ENCODE peak calls at places on chromosomes 3 and 15, in four cellular contexts. P is IMR-90, K is Karpas-422, H is astrocyte. S is an unnamed sample.

GRCh38 chr3:184361532-184361931 is at the start of the genes CLCN2 and POLR2H:
- DNase-seq in K (peak; percentile 92), P (peak; percentile 33), H (no peak), S (peak; percentile 87)

GRCh38 chr15:38828031-38828532 is 263.5 kb upstream of the RASGRP1 start:
- DNase-seq in H (peak; percentile 62), P (peak; percentile 23), K (peak; percentile 23), S (no peak)

GRCh38 chr15:44492040-44492439 is 44.9 kb upstream of the EIF3J start:
- DNase-seq in H (no peak), K (no peak), P (no peak), S (no peak)

GRCh38 chr15:100873029-100873677 is 6.5 kb upstream of the ALDH1A3 start:
- DNase-seq in H (peak; percentile 61), K (peak; percentile 86), P (peak; percentile 87), S (peak; percentile 96)

GRCh38 chr15:76973362-76973743 is 21.6 kb upstream of the PSTPIP1 start:
- DNase-seq in P (peak; percentile 20), H (no peak), K (peak; percentile 89), S (peak; percentile 25)

GRCh38 chr3:188217681-188218080 is 63.7 kb downstream of the LPP start:
- DNase-seq in H (no peak), K (no peak), P (no peak), S (no peak)

GRCh38 chr3:15601399-15602145 is at the start of the genes BTD and HACL1:
- DNase-seq in H (peak; percentile 98), K (peak; percentile 100), P (peak; percentile 99), S (peak; percentile 99)

GRCh38 chr3:57597973-57598351 is 818 bp upstream of the ARF4 start:
- DNase-seq in H (no peak), K (no peak), P (peak; percentile 45), S (peak; percentile 69)

DNA sequence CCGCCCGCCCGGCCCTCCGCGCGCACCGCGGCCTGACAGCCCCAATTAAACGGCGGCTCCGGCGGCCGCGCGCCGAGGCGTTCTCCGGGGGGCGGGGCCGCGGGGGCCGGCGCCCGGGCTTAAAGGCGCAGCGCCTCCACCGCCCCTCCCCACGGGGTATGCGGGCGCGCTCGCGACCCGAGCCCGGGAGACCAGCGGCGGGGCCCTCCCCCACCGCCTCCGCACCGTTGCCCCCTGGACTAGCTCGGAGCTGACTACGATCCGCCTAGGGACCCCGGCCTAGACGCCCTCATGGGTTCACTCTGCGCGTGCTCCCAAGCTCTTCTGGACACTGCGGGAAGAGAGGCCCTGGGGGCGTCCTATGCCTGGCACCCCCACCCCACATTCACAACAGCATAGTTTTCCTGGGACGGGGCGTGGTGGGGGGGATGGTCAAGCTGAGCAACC is at the start of gene DUSP7:
- DNase-seq in P (peak; percentile 46), K (peak; percentile 89), H (peak; percentile 39), S (peak; percentile 90)
- H3K4me1 ChIP-seq in P (peaks cover 22% of the 10 kb centered on the region), K (peaks cover 47% of the 10 kb centered on the region), H (peaks cover 42% of the 10 kb centered on the region), S (peaks cover 37% of the 10 kb centered on the region)

DNA sequence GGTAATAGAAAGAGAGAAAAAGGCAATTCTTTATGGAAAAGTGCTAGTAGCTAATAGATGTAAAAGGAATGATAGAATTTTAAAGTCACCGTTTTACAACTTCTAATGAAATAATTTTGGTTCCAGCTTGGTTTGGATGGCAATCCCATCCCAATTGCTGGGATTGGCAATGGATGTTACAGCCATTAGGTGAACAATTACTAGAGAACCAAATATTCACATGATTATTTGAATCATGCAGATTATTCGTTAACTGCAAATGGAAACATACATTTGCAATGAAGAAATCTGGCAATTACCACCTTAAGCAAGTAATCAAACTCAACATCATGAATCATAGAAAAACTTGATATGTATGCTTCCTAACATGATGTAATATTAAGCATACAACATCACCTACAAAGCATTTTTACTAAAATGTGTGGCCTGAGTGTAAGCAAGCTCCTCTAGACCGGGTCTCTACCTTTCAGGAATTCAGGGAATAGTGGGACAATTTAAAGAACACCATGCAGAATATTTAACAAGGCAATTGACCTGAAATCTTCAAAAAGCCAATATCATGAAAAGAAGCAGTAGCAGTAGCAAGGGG is 26.2 kb upstream of the ANP32A start:
- DNase-seq in H (no peak), P (no peak), K (no peak), S (no peak)
- H3K36me3 ChIP-seq in H (no peaks in the 10 kb centered on the region), P (no peaks in the 10 kb centered on the region), K (no peaks in the 10 kb centered on the region), S (no peaks in the 10 kb centered on the region)

DNA sequence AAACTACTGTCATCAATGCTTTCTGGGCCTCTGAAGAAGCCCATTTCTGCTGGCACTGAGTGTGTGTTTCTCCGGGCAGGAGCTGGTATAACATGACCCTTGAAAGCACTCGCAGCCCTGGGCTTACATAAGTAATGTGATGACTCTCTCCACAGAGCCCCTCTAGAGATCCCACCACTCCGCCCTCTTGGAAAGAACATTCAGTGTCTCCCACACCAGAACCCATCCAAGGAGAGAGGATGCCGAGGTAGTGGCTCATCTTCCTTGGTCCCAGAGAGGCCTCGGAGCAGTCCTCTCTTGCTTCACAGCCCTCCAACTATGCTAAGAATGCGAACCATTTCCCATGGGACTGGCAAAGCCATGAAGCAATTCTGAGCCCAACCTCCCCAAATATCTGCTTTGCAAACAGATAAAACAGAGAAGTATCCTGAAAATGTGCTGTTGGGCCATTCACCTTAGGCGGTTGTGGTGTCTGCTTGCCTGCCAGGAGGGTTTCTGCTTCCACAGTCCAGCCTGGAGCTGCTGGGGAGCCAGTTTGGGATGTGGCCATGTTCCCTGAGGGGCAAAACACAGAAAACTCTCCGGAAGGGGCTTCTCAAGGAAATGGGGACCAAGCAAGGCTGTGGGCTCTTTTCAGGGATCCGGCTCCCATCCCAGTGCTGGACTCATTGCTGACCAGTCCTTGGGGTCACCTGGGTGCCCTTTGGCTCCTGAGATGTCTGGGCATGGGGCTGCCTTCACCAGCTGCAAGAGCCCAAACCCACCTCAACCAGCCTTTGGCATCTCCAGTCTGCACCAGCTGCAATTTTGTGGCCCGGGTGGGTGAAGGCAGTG is 47.3 kb downstream of the AMOTL2 start:
- DNase-seq in H (peak; percentile 98), K (no peak), P (peak; percentile 97), S (peak; percentile 97)
- H3K4me1 ChIP-seq in H (peaks cover 58% of the 10 kb centered on the region), K (no peaks in the 10 kb centered on the region), P (peaks cover 45% of the 10 kb centered on the region), S (peaks cover 89% of the 10 kb centered on the region)

GRCh38 chr15:72202801-72203506 is 5.4 kb upstream of the GRAMD2A start:
- DNase-seq in K (no peak), P (no peak), H (no peak), S (no peak)

GRCh38 chr15:72203507-72203837 is 5.9 kb upstream of the GRAMD2A start:
- DNase-seq in P (peak; percentile 90), H (peak; percentile 80), K (no peak), S (peak; percentile 82)

GRCh38 chr15:72206677-72207000 is 9.1 kb upstream of the GRAMD2A start:
- DNase-seq in P (no peak), K (no peak), H (no peak), S (no peak)

GRCh38 chr15:72205896-72206676 is 8.5 kb upstream of the GRAMD2A start:
- DNase-seq in P (no peak), H (no peak), K (no peak), S (no peak)

GRCh38 chr15:72205273-72205672 is 7.7 kb upstream of the GRAMD2A start:
- DNase-seq in P (no peak), K (peak; percentile 40), H (no peak), S (no peak)
- H3K36me3 ChIP-seq in P (peaks cover 90% of the 10 kb centered on the region), K (peaks cover 91% of the 10 kb centered on the region), H (peaks cover 96% of the 10 kb centered on the region), S (peaks cover 99% of the 10 kb centered on the region)

DNA sequence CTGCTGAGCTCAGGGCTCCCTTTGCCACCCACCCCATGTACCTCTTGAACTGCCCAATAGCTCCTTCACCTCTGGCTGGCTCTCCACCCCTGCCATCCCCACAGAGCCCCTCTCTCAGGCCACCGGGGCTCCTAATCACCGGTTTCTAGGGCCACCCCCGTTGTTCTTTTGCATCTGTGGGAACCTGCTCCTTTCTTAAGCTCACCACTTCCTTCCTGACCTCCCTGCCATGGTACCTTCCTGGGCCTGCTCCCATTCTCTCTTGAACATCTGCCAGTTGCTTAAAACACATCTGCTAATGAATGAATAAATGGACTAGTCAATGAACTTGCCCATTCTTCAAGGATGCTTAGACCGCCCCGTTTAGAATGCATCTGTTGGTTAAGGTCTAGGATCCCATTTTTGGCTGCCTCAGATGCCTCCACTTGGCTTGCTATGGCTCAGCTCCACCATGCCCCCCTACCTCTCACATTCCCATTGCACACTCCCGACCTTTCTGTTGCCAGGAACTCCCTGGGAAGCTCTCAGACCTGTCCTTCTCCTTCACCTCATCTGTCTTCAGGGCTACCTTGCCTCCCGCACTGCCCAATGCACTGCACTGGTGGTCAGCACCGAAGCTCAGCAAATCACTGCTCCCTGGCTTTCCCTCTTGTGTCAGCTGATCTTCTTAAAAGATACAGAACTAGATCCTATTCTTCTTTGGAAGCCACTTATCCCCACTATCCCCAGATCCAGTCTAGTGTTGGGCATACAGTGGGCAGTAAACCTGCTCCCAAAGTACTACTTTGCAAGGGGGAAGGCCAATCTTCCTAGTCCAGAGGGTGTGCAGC is 9.1 kb downstream of the AMOTL2 start:
- DNase-seq in K (no peak), P (no peak), H (no peak), S (no peak)
- H3K4me1 ChIP-seq in K (no peaks in the 10 kb centered on the region), P (peaks cover 83% of the 10 kb centered on the region), H (peaks cover 83% of the 10 kb centered on the region), S (peaks cover 96% of the 10 kb centered on the region)